ENCODE peak calls at places on chromosomes 1 and 21, in four cellular contexts. C, E, L and V are unnamed samples. For H3K27me3, the result is how much of the 10 kb centered on the place peaks cover.

GRCh38 chr1:205538211-205538840 is 33.9 kb downstream of the CDK18 start:
- DNase-seq in E (peak), L (no peak), C (no peak), V (no peak)

GRCh38 chr1:201385299-201385891 is 7.9 kb upstream of the TNNT2 start:
- DNase-seq in L (peak), C (no peak), E (no peak), V (peak)

GRCh38 chr1:66271904-66272254 is 262.1 kb upstream of the SGIP1 start:
- DNase-seq in C (peak), L (peak), E (peak), V (peak)

GRCh38 chr1:68051475-68051874 is 1.0 kb upstream of the DIRAS3 start:
- DNase-seq in C (no peak), L (peak), E (no peak), V (peak)

GRCh38 chr1:11978290-11978689 is 2.0 kb upstream of the MFN2 start:
- DNase-seq in C (no peak), L (no peak), E (no peak), V (no peak)

GRCh38 chr1:53638641-53639035 is 100.3 kb downstream of the GLIS1 start:
- DNase-seq in C (no peak), E (no peak), L (peak), V (no peak)

GRCh38 chr1:99527078-99527477 is 118.8 kb upstream of the PALMD start:
- DNase-seq in E (no peak), C (no peak), L (no peak), V (peak)

GRCh38 chr1:27605796-27606707 is 2.1 kb upstream of the AHDC1 start:
- DNase-seq in E (no peak), L (no peak), C (peak), V (no peak)

GRCh38 chr1:241821363-241821762 is 26.6 kb upstream of the EXO1 start:
- DNase-seq in L (no peak), E (no peak), C (no peak), V (no peak)

GRCh38 chr21:46226920-46227599 is 1.5 kb downstream of the LSS start:
- DNase-seq in L (no peak), C (no peak), E (peak), V (peak)

GRCh38 chr1:41486053-41486891 is 1.8 kb upstream of the EDN2 start:
- DNase-seq in E (no peak), L (no peak), C (no peak), V (no peak)

GRCh38 chr1:37746806-37747205 is 18.1 kb downstream of the EPHA10 start:
- DNase-seq in E (no peak), C (no peak), L (no peak), V (no peak)
- H3K27me3 ChIP-seq in E (under half), C (under half), L (under half), V (half or more)

GRCh38 chr21:21436012-21436545 is 437.9 kb downstream of the NCAM2 start:
- DNase-seq in E (no peak), C (no peak), L (no peak), V (no peak)
- H3K27me3 ChIP-seq in E (under half), C (under half), L (under half), V (under half)

GRCh38 chr1:78240755-78241154 is 195.0 kb downstream of the GIPC2 start:
- DNase-seq in L (no peak), E (no peak), C (no peak), V (no peak)
- H3K27me3 ChIP-seq in L (under half), E (under half), C (under half), V (under half)

DNA sequence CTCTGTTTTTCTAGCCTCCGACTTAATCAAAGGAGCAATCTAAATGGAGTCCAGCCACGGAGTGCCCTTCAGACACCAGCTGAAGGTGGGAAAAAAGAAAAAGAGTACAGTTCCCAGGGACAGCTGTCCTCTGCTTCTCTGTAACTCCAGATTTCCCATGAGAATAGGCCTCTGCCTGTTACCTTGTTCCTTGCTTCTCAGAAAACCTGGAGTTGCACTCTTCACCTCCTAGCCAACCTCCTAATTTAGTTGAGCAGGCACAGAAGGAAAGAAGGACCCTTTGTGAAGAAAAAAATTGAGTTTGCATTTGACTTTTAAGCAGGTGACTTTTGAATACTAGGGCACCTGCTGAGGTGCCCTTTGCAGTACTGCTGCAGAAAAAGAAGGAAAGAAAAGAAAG is 8.3 kb downstream of the BARHL2 start:
- DNase-seq in C (no peak), E (no peak), L (no peak), V (no peak)
- H3K27me3 ChIP-seq in C (half or more), E (half or more), L (half or more), V (half or more)

DNA sequence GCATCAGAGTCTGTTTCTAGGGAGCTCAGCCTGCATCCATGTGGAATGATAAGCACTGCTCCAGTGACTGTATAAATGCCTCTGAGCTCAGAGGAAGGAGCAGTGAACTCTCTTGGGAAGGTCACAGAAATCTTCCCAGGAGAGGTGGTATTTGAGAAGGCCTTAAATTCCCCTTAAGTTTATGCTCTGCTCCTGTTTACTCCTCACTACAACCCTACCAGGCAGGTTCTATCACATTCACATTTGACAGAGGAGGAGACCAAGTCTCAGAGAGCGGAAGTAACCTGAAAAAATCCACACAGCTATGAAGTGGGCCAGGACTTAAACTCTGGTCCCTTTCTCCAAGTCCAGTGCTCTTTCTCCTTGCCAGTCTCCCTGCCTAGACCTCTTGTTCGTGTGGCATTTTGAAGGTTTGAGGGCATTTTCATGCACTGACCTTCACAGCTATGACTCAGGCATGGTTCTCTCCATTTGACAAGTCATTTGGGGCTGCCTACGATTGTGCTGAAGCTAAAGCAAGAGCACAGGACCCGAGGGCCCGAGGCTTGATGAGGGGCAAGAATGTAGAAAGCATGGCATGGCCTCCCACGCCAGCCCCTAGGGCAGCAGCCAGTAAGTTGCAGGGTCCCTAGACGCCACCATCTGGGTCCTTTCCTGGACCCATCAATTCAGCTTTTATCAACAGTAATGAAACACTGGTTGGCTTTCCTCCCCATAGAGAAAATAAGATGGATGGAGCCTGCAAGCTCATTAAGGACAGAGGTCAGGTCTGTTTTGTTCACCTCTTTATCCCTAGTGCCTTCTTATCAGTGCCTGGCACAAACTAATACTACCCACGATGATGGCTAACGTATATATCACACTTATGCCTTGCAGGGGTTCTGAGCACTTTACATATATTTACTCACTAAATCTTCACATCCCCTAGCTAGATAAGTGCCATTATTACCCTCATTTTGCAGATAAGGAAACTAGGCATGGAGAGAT is 5.4 kb upstream of the UBXN10 start:
- DNase-seq in L (no peak), E (no peak), C (no peak), V (no peak)
- H3K27me3 ChIP-seq in L (under half), E (under half), C (under half), V (under half)

DNA sequence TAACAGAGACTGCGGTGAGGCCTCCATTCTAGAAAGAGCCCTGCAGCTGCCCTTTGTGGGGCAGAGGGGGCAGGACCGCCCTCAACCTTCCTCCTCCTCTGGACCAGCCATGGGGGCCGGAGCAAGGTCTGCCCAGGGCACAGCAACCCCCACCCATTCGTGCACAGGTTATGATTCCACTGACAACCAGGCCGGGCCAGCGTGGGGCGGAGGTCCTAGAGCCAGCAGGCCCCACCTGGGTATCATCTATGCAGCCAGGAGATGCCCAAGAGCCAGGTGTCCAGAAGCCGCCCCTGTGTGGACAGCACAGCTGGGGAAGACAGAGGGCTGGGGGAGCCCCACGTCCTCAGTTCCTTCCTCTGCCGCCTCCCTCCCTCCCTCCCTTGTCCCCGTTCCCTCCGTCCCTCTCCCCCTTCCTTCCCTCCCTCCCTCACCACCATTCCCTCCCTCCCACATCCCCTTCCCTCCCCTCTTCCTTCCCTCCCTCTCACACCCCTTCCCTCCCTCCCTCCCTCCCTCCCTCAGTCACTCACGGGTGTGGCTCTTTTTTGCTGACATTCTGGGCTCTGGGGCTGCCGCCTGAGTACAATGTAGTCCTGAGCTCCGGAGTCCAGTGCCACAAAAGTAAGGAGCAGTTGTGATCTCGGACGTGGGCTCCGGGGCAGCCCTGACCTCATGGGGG is 12.3 kb downstream of the RNF223 start:
- DNase-seq in C (no peak), L (no peak), E (no peak), V (no peak)
- H3K27me3 ChIP-seq in C (under half), L (half or more), E (under half), V (under half)

GRCh38 chr1:47709302-47710074 is 271.6 kb downstream of the FOXD2 start:
- DNase-seq in E (no peak), C (no peak), L (no peak), V (peak)

GRCh38 chr1:47711848-47712492 is 274.1 kb downstream of the FOXD2 start:
- DNase-seq in C (no peak), L (no peak), E (no peak), V (no peak)

GRCh38 chr1:47711211-47711847 is 273.5 kb downstream of the FOXD2 start:
- DNase-seq in C (no peak), E (peak), L (no peak), V (no peak)

GRCh38 chr1:47708658-47709301 is 270.9 kb downstream of the FOXD2 start:
- DNase-seq in C (no peak), E (peak), L (no peak), V (no peak)

GRCh38 chr1:47710075-47711071 is 272.5 kb downstream of the FOXD2 start:
- DNase-seq in C (peak), L (peak), E (peak), V (peak)
- H3K27me3 ChIP-seq in C (under half), L (under half), E (under half), V (half or more)

DNA sequence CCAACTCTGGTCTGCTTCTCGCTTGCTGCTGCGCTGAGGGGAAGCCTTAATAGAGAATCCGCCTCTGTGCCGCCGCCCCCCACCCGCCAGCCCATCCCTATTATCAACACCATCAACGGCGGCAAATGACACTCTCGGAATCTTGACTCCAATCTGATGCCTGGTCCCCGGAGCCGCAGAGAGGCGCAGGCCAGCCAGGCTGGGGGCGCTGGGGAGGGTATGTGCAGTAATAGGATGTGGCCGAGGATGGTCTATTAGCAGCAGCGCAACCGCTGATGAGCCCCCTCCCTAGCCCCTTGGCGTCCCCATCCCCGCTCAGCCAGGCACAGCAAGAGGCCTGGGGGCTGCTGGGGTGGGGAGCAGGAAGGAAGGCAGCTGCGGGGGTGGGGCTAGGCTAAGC is 15.1 kb upstream of the DMBX1 start:
- DNase-seq in E (no peak), L (no peak), C (no peak), V (no peak)
- H3K27me3 ChIP-seq in E (under half), L (half or more), C (under half), V (half or more)

DNA sequence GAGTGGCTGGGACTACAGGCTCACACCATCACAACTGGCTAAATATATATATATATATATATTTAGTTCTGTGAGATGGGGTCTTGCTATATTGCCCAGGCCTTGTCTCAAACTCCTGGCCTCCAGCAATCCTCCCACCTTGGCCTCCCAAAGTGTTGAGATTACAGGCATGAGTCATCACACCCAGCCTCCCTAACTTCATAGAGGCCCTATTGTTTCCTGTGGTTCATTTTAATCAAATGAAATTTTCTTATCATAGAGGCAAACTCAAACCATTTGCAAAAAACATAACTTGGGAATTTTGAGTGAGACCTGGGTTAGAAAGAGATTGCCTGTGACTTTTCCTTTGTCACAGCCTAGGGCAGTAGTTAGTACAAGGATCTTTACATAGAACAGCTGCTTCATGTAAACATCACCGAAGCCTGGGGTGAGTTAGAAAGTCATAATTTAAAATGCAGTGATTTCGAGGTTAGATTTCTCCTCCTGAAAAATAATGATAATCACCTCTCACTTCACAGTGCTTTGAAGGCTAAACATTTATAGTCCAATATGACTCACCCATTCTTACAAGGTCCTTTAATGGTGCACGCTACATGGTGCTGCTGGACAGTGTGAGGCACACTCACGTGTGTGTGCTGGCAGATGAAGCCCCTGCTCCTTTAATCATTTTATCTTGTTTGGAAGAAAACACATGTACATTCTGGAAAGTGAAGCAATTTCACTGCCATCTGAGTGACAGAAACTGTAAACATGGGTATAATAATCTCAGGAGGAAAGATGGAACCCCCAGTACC is 188.9 kb downstream of the RHOU start:
- DNase-seq in L (no peak), C (no peak), E (no peak), V (no peak)
- H3K27me3 ChIP-seq in L (under half), C (under half), E (under half), V (under half)

GRCh38 chr1:26067432-26067911 is at the start of gene TRIM63:
- DNase-seq in E (no peak), C (no peak), L (no peak), V (no peak)
- H3K27me3 ChIP-seq in E (under half), C (under half), L (under half), V (under half)